ENCODE peak calls at places on chromosomes 5 and 9, in five cellular contexts. One of them, this sample, is unnamed.

GRCh38 chr5:773517-774264 is 10.8 kb downstream of the ZDHHC11B start:
- DNase-seq in activated B cell treated with CpG ODN at 0.5 μM for 24 hours: peak
- DNase-seq in OCI-LY7: no peak
- DNase-seq in AG04449: no peak
- DNase-seq in IMR-90: no peak
- DNase-seq in this sample: no peak

GRCh38 chr5:45060686-45061085 is 251.9 kb downstream of the MRPS30 start:
- DNase-seq in activated B cell treated with CpG ODN at 0.5 μM for 24 hours: no peak
- DNase-seq in OCI-LY7: no peak
- DNase-seq in AG04449: no peak
- DNase-seq in IMR-90: no peak
- DNase-seq in this sample: no peak

GRCh38 chr5:94577466-94578245 is 40.7 kb downstream of the KIAA0825 start:
- DNase-seq in activated B cell treated with CpG ODN at 0.5 μM for 24 hours: no peak
- DNase-seq in OCI-LY7: no peak
- DNase-seq in AG04449: no peak
- DNase-seq in IMR-90: no peak
- DNase-seq in this sample: no peak

GRCh38 chr5:67335391-67335790 is 138.8 kb upstream of the CD180 start:
- DNase-seq in activated B cell treated with CpG ODN at 0.5 μM for 24 hours: no peak
- DNase-seq in OCI-LY7: no peak
- DNase-seq in AG04449: no peak
- DNase-seq in IMR-90: no peak
- DNase-seq in this sample: no peak

GRCh38 chr5:165076686-165077085 is 1571.3 kb downstream of the MAT2B start:
- DNase-seq in activated B cell treated with CpG ODN at 0.5 μM for 24 hours: no peak
- DNase-seq in OCI-LY7: no peak
- DNase-seq in AG04449: no peak
- DNase-seq in IMR-90: no peak
- DNase-seq in this sample: no peak

GRCh38 chr9:95431286-95431685 is 85.5 kb downstream of the PTCH1 start:
- DNase-seq in activated B cell treated with CpG ODN at 0.5 μM for 24 hours: no peak
- DNase-seq in OCI-LY7: no peak
- DNase-seq in AG04449: no peak
- DNase-seq in IMR-90: no peak
- DNase-seq in this sample: no peak

GRCh38 chr9:77783518-77783917 is 135.4 kb upstream of the GNA14 start:
- DNase-seq in activated B cell treated with CpG ODN at 0.5 μM for 24 hours: no peak
- DNase-seq in OCI-LY7: no peak
- DNase-seq in AG04449: no peak
- DNase-seq in IMR-90: no peak
- DNase-seq in this sample: no peak

GRCh38 chr9:97740848-97741821 is 44.0 kb upstream of the XPA start:
- DNase-seq in activated B cell treated with CpG ODN at 0.5 μM for 24 hours: peak
- DNase-seq in OCI-LY7: no peak
- DNase-seq in AG04449: no peak
- DNase-seq in IMR-90: peak
- DNase-seq in this sample: no peak

GRCh38 chr5:40437452-40437861 is 242.3 kb upstream of the PTGER4 start:
- DNase-seq in activated B cell treated with CpG ODN at 0.5 μM for 24 hours: no peak
- DNase-seq in OCI-LY7: no peak
- DNase-seq in AG04449: no peak
- DNase-seq in IMR-90: peak
- DNase-seq in this sample: peak

GRCh38 chr5:170475269-170476000 is 28.4 kb upstream of the KCNIP1 start:
- DNase-seq in activated B cell treated with CpG ODN at 0.5 μM for 24 hours: no peak
- DNase-seq in OCI-LY7: no peak
- DNase-seq in AG04449: no peak
- DNase-seq in IMR-90: no peak
- DNase-seq in this sample: no peak

GRCh38 chr5:57298985-57299491 is 125.2 kb downstream of the GPBP1 start:
- DNase-seq in activated B cell treated with CpG ODN at 0.5 μM for 24 hours: no peak
- DNase-seq in OCI-LY7: peak
- DNase-seq in AG04449: peak
- DNase-seq in IMR-90: peak
- DNase-seq in this sample: peak

GRCh38 chr5:26121343-26121742 is 917.0 kb downstream of the CDH9 start:
- DNase-seq in activated B cell treated with CpG ODN at 0.5 μM for 24 hours: no peak
- DNase-seq in OCI-LY7: no peak
- DNase-seq in AG04449: no peak
- DNase-seq in IMR-90: no peak
- DNase-seq in this sample: no peak

GRCh38 chr5:154370119-154370518 is 75.7 kb upstream of the SAP30L start:
- DNase-seq in activated B cell treated with CpG ODN at 0.5 μM for 24 hours: no peak
- DNase-seq in OCI-LY7: no peak
- DNase-seq in AG04449: no peak
- DNase-seq in IMR-90: peak
- DNase-seq in this sample: no peak

GRCh38 chr5:103120607-103121200 is 603 bp downstream of the PPIP5K2 start:
- DNase-seq in activated B cell treated with CpG ODN at 0.5 μM for 24 hours: no peak
- DNase-seq in OCI-LY7: peak
- DNase-seq in AG04449: no peak
- DNase-seq in IMR-90: peak
- DNase-seq in this sample: no peak

GRCh38 chr9:12739014-12739413 is 35.8 kb upstream of the LURAP1L start:
- DNase-seq in activated B cell treated with CpG ODN at 0.5 μM for 24 hours: no peak
- DNase-seq in OCI-LY7: no peak
- DNase-seq in AG04449: peak
- DNase-seq in IMR-90: peak
- DNase-seq in this sample: no peak

GRCh38 chr9:68949271-68950000 is 64.5 kb downstream of the PRKACG start:
- DNase-seq in activated B cell treated with CpG ODN at 0.5 μM for 24 hours: no peak
- DNase-seq in OCI-LY7: peak
- DNase-seq in AG04449: no peak
- DNase-seq in IMR-90: no peak
- DNase-seq in this sample: no peak

GRCh38 chr9:107530682-107531081 is 41.1 kb upstream of the KLF4 start:
- DNase-seq in activated B cell treated with CpG ODN at 0.5 μM for 24 hours: no peak
- DNase-seq in OCI-LY7: no peak
- DNase-seq in AG04449: no peak
- DNase-seq in IMR-90: no peak
- DNase-seq in this sample: no peak

GRCh38 chr5:56585973-56586740 is 229.2 kb upstream of the MAP3K1 start:
- DNase-seq in activated B cell treated with CpG ODN at 0.5 μM for 24 hours: no peak
- DNase-seq in OCI-LY7: no peak
- DNase-seq in AG04449: no peak
- DNase-seq in IMR-90: peak
- DNase-seq in this sample: no peak

GRCh38 chr5:149206524-149207141 is 65.0 kb upstream of the AFAP1L1 start:
- DNase-seq in activated B cell treated with CpG ODN at 0.5 μM for 24 hours: no peak
- DNase-seq in OCI-LY7: no peak
- DNase-seq in AG04449: no peak
- DNase-seq in IMR-90: peak
- DNase-seq in this sample: no peak

GRCh38 chr9:70641031-70641430 is 226.6 kb upstream of the KLF9 start:
- DNase-seq in activated B cell treated with CpG ODN at 0.5 μM for 24 hours: no peak
- DNase-seq in OCI-LY7: no peak
- DNase-seq in AG04449: no peak
- DNase-seq in IMR-90: no peak
- DNase-seq in this sample: no peak

GRCh38 chr5:147479431-147479830 is 30.4 kb downstream of the DPYSL3 start:
- DNase-seq in activated B cell treated with CpG ODN at 0.5 μM for 24 hours: no peak
- DNase-seq in OCI-LY7: no peak
- DNase-seq in AG04449: no peak
- DNase-seq in IMR-90: no peak
- DNase-seq in this sample: no peak

GRCh38 chr9:38318755-38319495 is 73.6 kb upstream of the ALDH1B1 start:
- DNase-seq in activated B cell treated with CpG ODN at 0.5 μM for 24 hours: no peak
- DNase-seq in OCI-LY7: no peak
- DNase-seq in AG04449: no peak
- DNase-seq in IMR-90: peak
- DNase-seq in this sample: no peak

GRCh38 chr9:95822583-95823431 is 52.7 kb upstream of the ERCC6L2 start:
- DNase-seq in activated B cell treated with CpG ODN at 0.5 μM for 24 hours: no peak
- DNase-seq in OCI-LY7: no peak
- DNase-seq in AG04449: peak
- DNase-seq in IMR-90: peak
- DNase-seq in this sample: peak

GRCh38 chr5:111447822-111448221 is 64.5 kb downstream of the STARD4 start:
- DNase-seq in activated B cell treated with CpG ODN at 0.5 μM for 24 hours: no peak
- DNase-seq in OCI-LY7: no peak
- DNase-seq in AG04449: no peak
- DNase-seq in IMR-90: no peak
- DNase-seq in this sample: no peak

GRCh38 chr9:100598641-100599145 is 20.8 kb downstream of the CAVIN4 start:
- DNase-seq in activated B cell treated with CpG ODN at 0.5 μM for 24 hours: peak
- DNase-seq in OCI-LY7: peak
- DNase-seq in AG04449: no peak
- DNase-seq in IMR-90: peak
- DNase-seq in this sample: no peak

GRCh38 chr9:132548971-132549649 is 33.3 kb upstream of the BARHL1 start:
- DNase-seq in activated B cell treated with CpG ODN at 0.5 μM for 24 hours: no peak
- DNase-seq in OCI-LY7: no peak
- DNase-seq in AG04449: no peak
- DNase-seq in IMR-90: no peak
- DNase-seq in this sample: no peak

GRCh38 chr9:134190232-134191121 is 26.1 kb upstream of the RNU6ATAC start:
- DNase-seq in activated B cell treated with CpG ODN at 0.5 μM for 24 hours: no peak
- DNase-seq in OCI-LY7: no peak
- DNase-seq in AG04449: no peak
- DNase-seq in IMR-90: no peak
- DNase-seq in this sample: no peak

GRCh38 chr9:134570726-134571325 is 70.8 kb upstream of the COL5A1 start:
- DNase-seq in activated B cell treated with CpG ODN at 0.5 μM for 24 hours: no peak
- DNase-seq in OCI-LY7: no peak
- DNase-seq in AG04449: no peak
- DNase-seq in IMR-90: no peak
- DNase-seq in this sample: no peak

GRCh38 chr9:131609116-131609830 is 64.0 kb downstream of the PRRT1B start:
- DNase-seq in activated B cell treated with CpG ODN at 0.5 μM for 24 hours: no peak
- DNase-seq in OCI-LY7: no peak
- DNase-seq in AG04449: peak
- DNase-seq in IMR-90: peak
- DNase-seq in this sample: peak

GRCh38 chr5:143585970-143586369 is 182.5 kb upstream of the NR3C1 start:
- DNase-seq in activated B cell treated with CpG ODN at 0.5 μM for 24 hours: no peak
- DNase-seq in OCI-LY7: no peak
- DNase-seq in AG04449: no peak
- DNase-seq in IMR-90: no peak
- DNase-seq in this sample: no peak

GRCh38 chr5:86407711-86408110 is 210.0 kb upstream of the COX7C start:
- DNase-seq in activated B cell treated with CpG ODN at 0.5 μM for 24 hours: no peak
- DNase-seq in OCI-LY7: no peak
- DNase-seq in AG04449: no peak
- DNase-seq in IMR-90: no peak
- DNase-seq in this sample: no peak

GRCh38 chr9:28650327-28650726 is 1077.0 kb upstream of the C9orf72 start:
- DNase-seq in activated B cell treated with CpG ODN at 0.5 μM for 24 hours: no peak
- DNase-seq in OCI-LY7: no peak
- DNase-seq in AG04449: no peak
- DNase-seq in IMR-90: no peak
- DNase-seq in this sample: no peak

GRCh38 chr5:92836861-92837755 is 743.9 kb downstream of the NR2F1-AS1 start:
- DNase-seq in activated B cell treated with CpG ODN at 0.5 μM for 24 hours: no peak
- DNase-seq in OCI-LY7: no peak
- DNase-seq in AG04449: peak
- DNase-seq in IMR-90: peak
- DNase-seq in this sample: no peak

GRCh38 chr5:140556438-140556837 is 835 bp downstream of the SRA1 start:
- DNase-seq in activated B cell treated with CpG ODN at 0.5 μM for 24 hours: no peak
- DNase-seq in OCI-LY7: peak
- DNase-seq in AG04449: no peak
- DNase-seq in IMR-90: peak
- DNase-seq in this sample: no peak

GRCh38 chr9:16726023-16726422 is 144.4 kb downstream of the BNC2 start:
- DNase-seq in activated B cell treated with CpG ODN at 0.5 μM for 24 hours: no peak
- DNase-seq in OCI-LY7: no peak
- DNase-seq in AG04449: no peak
- DNase-seq in IMR-90: peak
- DNase-seq in this sample: no peak
- TF ChIP-seq CTCF in activated B cell treated with CpG ODN at 0.5 μM for 24 hours: no peak
- TF ChIP-seq CTCF in OCI-LY7: no peak
- TF ChIP-seq CTCF in AG04449: no peak
- TF ChIP-seq CTCF in IMR-90: peak
- TF ChIP-seq CTCF in this sample: peak

GRCh38 chr9:83981126-83981871 is 694 bp downstream of the RMI1 start:
- DNase-seq in activated B cell treated with CpG ODN at 0.5 μM for 24 hours: no peak
- DNase-seq in OCI-LY7: peak
- DNase-seq in AG04449: no peak
- DNase-seq in IMR-90: peak
- DNase-seq in this sample: no peak

GRCh38 chr9:83988411-83988810 is 7.8 kb downstream of the RMI1 start:
- DNase-seq in activated B cell treated with CpG ODN at 0.5 μM for 24 hours: no peak
- DNase-seq in OCI-LY7: no peak
- DNase-seq in AG04449: no peak
- DNase-seq in IMR-90: no peak
- DNase-seq in this sample: no peak

GRCh38 chr9:83986765-83987401 is 6.3 kb downstream of the RMI1 start:
- DNase-seq in activated B cell treated with CpG ODN at 0.5 μM for 24 hours: no peak
- DNase-seq in OCI-LY7: no peak
- DNase-seq in AG04449: no peak
- DNase-seq in IMR-90: peak
- DNase-seq in this sample: no peak

GRCh38 chr9:83987402-83987791 is 6.8 kb downstream of the RMI1 start:
- DNase-seq in activated B cell treated with CpG ODN at 0.5 μM for 24 hours: no peak
- DNase-seq in OCI-LY7: no peak
- DNase-seq in AG04449: no peak
- DNase-seq in IMR-90: no peak
- DNase-seq in this sample: no peak

GRCh38 chr9:83986223-83986622 is 5.6 kb downstream of the RMI1 start:
- DNase-seq in activated B cell treated with CpG ODN at 0.5 μM for 24 hours: no peak
- DNase-seq in OCI-LY7: peak
- DNase-seq in AG04449: no peak
- DNase-seq in IMR-90: no peak
- DNase-seq in this sample: no peak
- TF ChIP-seq CTCF in activated B cell treated with CpG ODN at 0.5 μM for 24 hours: no peak
- TF ChIP-seq CTCF in OCI-LY7: no peak
- TF ChIP-seq CTCF in AG04449: no peak
- TF ChIP-seq CTCF in IMR-90: no peak
- TF ChIP-seq CTCF in this sample: no peak

GRCh38 chr5:14364096-14364495 is 217.5 kb upstream of the OTULINL start:
- DNase-seq in activated B cell treated with CpG ODN at 0.5 μM for 24 hours: no peak
- DNase-seq in OCI-LY7: peak
- DNase-seq in AG04449: no peak
- DNase-seq in IMR-90: no peak
- DNase-seq in this sample: no peak
- TF ChIP-seq CTCF in activated B cell treated with CpG ODN at 0.5 μM for 24 hours: no peak
- TF ChIP-seq CTCF in OCI-LY7: peak
- TF ChIP-seq CTCF in AG04449: no peak
- TF ChIP-seq CTCF in IMR-90: peak
- TF ChIP-seq CTCF in this sample: no peak

DNA sequence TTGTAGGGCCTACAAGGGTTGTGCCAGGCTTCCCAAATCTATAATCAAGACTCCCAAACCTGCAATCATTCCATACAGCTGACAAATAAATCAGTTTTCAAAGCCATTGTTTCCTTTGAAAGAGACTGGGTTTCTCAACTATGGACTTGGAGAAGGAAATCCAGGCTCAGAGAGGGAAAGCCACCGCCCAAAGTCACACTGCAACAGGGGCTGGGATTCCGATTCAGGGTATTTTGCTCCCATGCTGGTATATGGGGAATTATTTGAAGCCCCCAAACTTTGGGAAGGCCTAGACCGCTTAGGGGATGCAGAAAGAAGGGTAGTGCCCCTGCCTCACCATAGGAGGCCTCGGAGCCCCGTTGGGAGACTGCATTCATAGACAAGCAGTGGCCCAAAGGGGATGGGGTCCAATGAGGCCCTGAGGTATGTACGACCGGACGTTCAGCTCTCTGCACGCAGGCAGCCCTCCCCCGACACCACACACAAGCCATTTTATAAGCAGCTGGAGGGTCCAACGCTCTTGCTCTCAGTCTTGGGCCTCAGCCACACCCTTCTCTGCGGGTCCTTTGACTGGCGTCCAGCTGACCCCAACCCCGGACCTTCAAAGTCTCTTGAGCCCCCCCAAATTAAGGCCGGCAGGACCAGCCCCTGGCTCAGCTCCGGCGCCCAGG is 712 bp downstream of the ANXA6 start:
- DNase-seq in activated B cell treated with CpG ODN at 0.5 μM for 24 hours: no peak
- DNase-seq in OCI-LY7: no peak
- DNase-seq in AG04449: no peak
- DNase-seq in IMR-90: peak
- DNase-seq in this sample: no peak
- TF ChIP-seq CTCF in activated B cell treated with CpG ODN at 0.5 μM for 24 hours: no peak
- TF ChIP-seq CTCF in OCI-LY7: no peak
- TF ChIP-seq CTCF in AG04449: no peak
- TF ChIP-seq CTCF in IMR-90: no peak
- TF ChIP-seq CTCF in this sample: no peak